ENCODE peak calls at places on chromosomes 1 and 21, in eight cellular contexts. W is ovary, P is right lobe of liver, U is sigmoid colon, Q is adrenal gland, O is heart left ventricle, Y is prostate gland, T is breast epithelium. X is an unnamed sample.

GRCh38 chr1:234862944-234863515 is 253.1 kb upstream of the IRF2BP2 start:
- DNase-seq in O (peak), Q (peak), Y (peak), P (peak), U (peak), W (peak), T (peak), X (no peak)

GRCh38 chr1:37410815-37411214 is 63.6 kb upstream of the ZC3H12A start:
- DNase-seq in U (no peak), W (no peak), Y (no peak), O (no peak), T (no peak), P (no peak), Q (peak), X (no peak)

GRCh38 chr21:41446571-41446970 is 20.5 kb downstream of the MX1 start:
- DNase-seq in Y (no peak), W (no peak), U (no peak), P (no peak), O (no peak), Q (no peak), T (no peak), X (no peak)

GRCh38 chr1:42450081-42450480 is 5.7 kb downstream of the ZMYND12 start:
- DNase-seq in U (no peak), Y (no peak), T (no peak), W (no peak), Q (no peak), P (no peak), O (no peak), X (no peak)

GRCh38 chr21:38258803-38259485 is 2.2 kb downstream of the KCNJ15 start:
- DNase-seq in O (no peak), Q (no peak), T (no peak), U (no peak), W (no peak), P (no peak), Y (no peak), X (no peak)

GRCh38 chr21:38080888-38081287 is 164.6 kb upstream of the KCNJ6 start:
- DNase-seq in O (peak), W (no peak), T (no peak), U (no peak), P (no peak), Q (no peak), Y (no peak), X (no peak)

GRCh38 chr1:32334864-32335618 is 992 bp downstream of the MARCKSL1 start:
- DNase-seq in O (peak), Q (peak), W (peak), U (peak), Y (no peak), P (peak), T (no peak), X (no peak)

GRCh38 chr1:197437891-197438853 is 170.1 kb downstream of the CRB1 start:
- DNase-seq in P (no peak), Q (no peak), O (no peak), W (no peak), U (no peak), T (no peak), Y (no peak), X (no peak)

GRCh38 chr1:58933599-58933926 is 149.7 kb upstream of the JUN start:
- DNase-seq in O (no peak), U (no peak), Y (no peak), Q (no peak), T (no peak), W (no peak), P (no peak), X (no peak)

GRCh38 chr1:50218344-50218743 is 109.6 kb downstream of the ELAVL4 start:
- DNase-seq in P (no peak), U (no peak), Y (no peak), Q (no peak), O (no peak), W (no peak), T (no peak), X (no peak)

GRCh38 chr1:30782361-30783243 is 25.0 kb upstream of the LAPTM5 start:
- DNase-seq in P (peak), T (peak), Q (peak), Y (peak), O (peak), W (peak), U (peak), X (no peak)

GRCh38 chr21:44870748-44871495 is 2.6 kb downstream of the PTTG1IP start:
- DNase-seq in T (peak), Y (peak), P (peak), Q (peak), W (peak), O (peak), U (no peak), X (no peak)

GRCh38 chr1:211515090-211516023 is 23.4 kb upstream of the RD3 start:
- DNase-seq in U (peak), O (peak), P (peak), W (peak), T (peak), Q (peak), Y (peak), X (no peak)

GRCh38 chr1:198564716-198565115 is 24.2 kb upstream of the ATP6V1G3 start:
- DNase-seq in T (no peak), O (no peak), Q (no peak), U (no peak), W (no peak), P (no peak), Y (no peak), X (no peak)

GRCh38 chr1:226995064-226995965 is 55.2 kb downstream of the COQ8A start:
- DNase-seq in Q (no peak), O (no peak), P (no peak), T (no peak), U (no peak), W (no peak), Y (no peak), X (no peak)

GRCh38 chr1:244964112-244964971 is 100.0 kb upstream of the HNRNPU start:
- DNase-seq in U (no peak), P (no peak), Y (peak), O (peak), W (no peak), Q (peak), T (no peak), X (no peak)

GRCh38 chr1:226519135-226519534 is 29.4 kb upstream of the STUM start:
- DNase-seq in P (no peak), O (no peak), T (no peak), Q (no peak), W (no peak), U (no peak), Y (no peak), X (no peak)

GRCh38 chr1:18398791-18399551 is 81.8 kb upstream of the KLHDC7A start:
- DNase-seq in T (no peak), O (no peak), W (no peak), Q (no peak), U (no peak), Y (no peak), P (no peak), X (no peak)

GRCh38 chr1:5765465-5765864 is 226.8 kb downstream of the NPHP4 start:
- DNase-seq in Y (no peak), U (no peak), Q (no peak), T (no peak), W (no peak), P (no peak), O (no peak), X (no peak)

GRCh38 chr21:41065539-41065938 is 102.4 kb upstream of the BACE2 start:
- DNase-seq in T (no peak), W (no peak), Q (no peak), U (no peak), P (no peak), Y (no peak), O (no peak), X (no peak)

GRCh38 chr1:173596097-173596825 is 6.6 kb downstream of the SLC9C2 start:
- DNase-seq in O (no peak), Y (no peak), U (no peak), P (no peak), T (no peak), W (no peak), Q (no peak), X (no peak)

GRCh38 chr1:40749817-40750216 is 33.8 kb upstream of the KCNQ4 start:
- DNase-seq in Y (no peak), Q (no peak), U (no peak), T (no peak), O (no peak), W (no peak), P (no peak), X (no peak)

GRCh38 chr1:231610392-231610791 is 16.2 kb upstream of the DISC1 start:
- DNase-seq in Q (no peak), O (no peak), Y (no peak), U (no peak), W (no peak), P (no peak), T (no peak), X (no peak)

GRCh38 chr1:231613419-231614349 is 12.9 kb upstream of the DISC1 start:
- DNase-seq in W (no peak), O (no peak), U (no peak), Q (peak), Y (no peak), P (no peak), T (no peak), X (no peak)

GRCh38 chr1:231611111-231611510 is 15.5 kb upstream of the DISC1 start:
- DNase-seq in U (no peak), W (no peak), T (no peak), Y (no peak), P (no peak), O (no peak), Q (no peak), X (no peak)

GRCh38 chr1:231611851-231612250 is 14.7 kb upstream of the DISC1 start:
- DNase-seq in P (no peak), Q (no peak), U (no peak), W (no peak), Y (no peak), O (no peak), T (no peak), X (no peak)

DNA sequence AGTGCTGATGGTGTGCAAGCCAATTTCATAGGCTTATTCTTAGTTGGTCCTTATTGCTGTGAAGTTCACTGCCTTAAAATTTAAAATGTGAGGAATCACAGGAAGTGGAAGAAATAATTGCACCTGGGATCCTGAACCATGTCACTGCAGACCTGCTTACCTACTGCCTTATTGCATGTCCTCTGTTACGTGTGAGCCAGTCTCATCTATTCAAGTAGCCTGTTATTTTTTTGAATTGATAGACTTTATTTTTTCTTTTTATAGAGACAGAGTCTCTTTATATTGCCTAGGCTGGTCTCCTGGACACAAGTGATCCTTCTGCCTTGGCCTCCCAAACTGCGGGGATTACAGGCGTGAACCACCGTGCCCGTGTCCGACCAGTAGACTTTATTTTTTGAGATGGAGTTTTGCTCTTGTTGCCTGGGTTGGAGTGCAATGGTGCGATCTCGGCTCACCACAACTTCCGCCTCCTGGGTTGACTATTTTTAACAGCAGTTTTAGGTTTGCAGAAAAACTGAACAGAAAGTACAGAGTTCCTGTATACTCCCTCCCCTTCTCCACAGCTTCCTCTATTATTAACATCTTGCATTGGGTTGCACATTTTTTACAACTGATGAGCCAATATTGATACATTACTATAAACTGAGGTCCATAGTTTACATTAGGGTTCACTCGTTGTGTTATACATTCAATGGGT is 14.0 kb upstream of the DISC1 start:
- DNase-seq in U (no peak), Q (peak), T (no peak), O (no peak), P (no peak), W (no peak), Y (no peak), X (no peak)
- H3K27ac ChIP-seq in U (no peak), Q (no peak), T (no peak), O (no peak), P (no peak), W (no peak), Y (no peak), X (no peak)

DNA sequence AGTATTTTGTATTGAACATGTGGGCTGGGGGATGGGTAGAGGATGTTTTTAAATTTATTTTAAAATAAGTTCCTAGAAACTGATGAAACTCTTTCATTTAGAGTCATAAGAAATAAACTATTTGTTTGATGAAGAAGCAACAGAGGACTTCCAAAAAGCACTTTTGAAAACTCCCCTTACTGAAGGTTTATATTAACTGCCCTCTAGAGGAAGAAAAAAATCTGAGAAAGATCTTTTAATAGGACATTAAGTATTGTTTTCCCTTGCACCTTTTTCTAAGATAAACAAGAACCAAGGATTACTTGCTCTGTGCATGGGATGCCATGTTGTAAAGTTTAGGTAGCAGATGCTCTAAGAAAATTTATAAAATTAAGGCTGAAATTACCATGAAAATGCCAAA is 14.1 kb downstream of the DISP1 start:
- DNase-seq in O (no peak), W (no peak), P (no peak), T (no peak), Q (no peak), Y (no peak), U (no peak), X (no peak)
- TF ChIP-seq CTCF in O (no peak), W (no peak), P (peak), T (no peak), Q (no peak), Y (no peak), U (no peak), X (no peak)

GRCh38 chr1:155208656-155209372 is at the start of gene MTX1:
- DNase-seq in W (peak), O (peak), T (peak), P (peak), Y (peak), Q (peak), U (peak), X (peak)
- TF ChIP-seq POLR2A in W (peak), O (no peak), T (peak), P (peak), Y (peak), Q (no peak), U (no peak), X (peak)

GRCh38 chr1:43969416-43969745 is 429 bp upstream of the DPH2 start:
- DNase-seq in O (no peak), Q (no peak), P (no peak), W (no peak), U (no peak), Y (no peak), T (no peak), X (no peak)
- H3K27ac ChIP-seq in O (no peak), Q (no peak), P (no peak), W (no peak), U (no peak), Y (no peak), T (no peak), X (no peak)

DNA sequence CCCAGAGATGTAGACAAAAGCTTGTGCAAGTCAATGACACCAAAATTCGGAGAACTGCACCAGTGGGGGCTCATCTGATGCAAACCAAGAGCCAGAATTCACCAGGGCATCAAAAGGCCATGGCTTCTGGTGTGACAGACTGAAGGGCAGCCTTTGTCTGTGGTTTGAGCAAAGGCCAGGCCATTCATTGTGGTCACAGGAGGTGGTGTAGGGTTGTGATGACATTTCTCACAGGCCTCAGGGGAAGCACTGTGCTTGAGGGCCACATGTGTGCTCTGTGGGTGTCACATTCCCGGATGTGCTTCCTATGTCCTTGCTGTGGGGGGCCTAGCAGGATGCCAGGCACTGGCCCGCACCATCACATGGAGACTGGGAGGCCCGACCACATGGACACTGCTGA is 22.5 kb upstream of the KCNE1 start:
- DNase-seq in U (no peak), T (no peak), Y (no peak), P (no peak), W (no peak), O (no peak), Q (no peak), X (no peak)
- TF ChIP-seq CTCF in U (no peak), T (no peak), Y (no peak), P (no peak), W (no peak), O (no peak), Q (no peak), X (no peak)

GRCh38 chr1:12434174-12434573 is 183.8 kb downstream of the DHRS3 start:
- DNase-seq in O (no peak), W (no peak), P (no peak), Y (no peak), T (no peak), Q (no peak), U (no peak), X (no peak)

GRCh38 chr1:12436817-12437599 is 181.0 kb downstream of the DHRS3 start:
- DNase-seq in T (no peak), Q (no peak), Y (no peak), W (no peak), O (no peak), U (no peak), P (no peak), X (no peak)

GRCh38 chr1:12434686-12435085 is 183.3 kb downstream of the DHRS3 start:
- DNase-seq in W (no peak), Y (no peak), P (no peak), O (no peak), Q (no peak), U (no peak), T (no peak), X (no peak)

GRCh38 chr1:12436345-12436658 is 181.7 kb downstream of the DHRS3 start:
- DNase-seq in O (no peak), U (no peak), Q (no peak), T (no peak), Y (no peak), W (no peak), P (no peak), X (no peak)

DNA sequence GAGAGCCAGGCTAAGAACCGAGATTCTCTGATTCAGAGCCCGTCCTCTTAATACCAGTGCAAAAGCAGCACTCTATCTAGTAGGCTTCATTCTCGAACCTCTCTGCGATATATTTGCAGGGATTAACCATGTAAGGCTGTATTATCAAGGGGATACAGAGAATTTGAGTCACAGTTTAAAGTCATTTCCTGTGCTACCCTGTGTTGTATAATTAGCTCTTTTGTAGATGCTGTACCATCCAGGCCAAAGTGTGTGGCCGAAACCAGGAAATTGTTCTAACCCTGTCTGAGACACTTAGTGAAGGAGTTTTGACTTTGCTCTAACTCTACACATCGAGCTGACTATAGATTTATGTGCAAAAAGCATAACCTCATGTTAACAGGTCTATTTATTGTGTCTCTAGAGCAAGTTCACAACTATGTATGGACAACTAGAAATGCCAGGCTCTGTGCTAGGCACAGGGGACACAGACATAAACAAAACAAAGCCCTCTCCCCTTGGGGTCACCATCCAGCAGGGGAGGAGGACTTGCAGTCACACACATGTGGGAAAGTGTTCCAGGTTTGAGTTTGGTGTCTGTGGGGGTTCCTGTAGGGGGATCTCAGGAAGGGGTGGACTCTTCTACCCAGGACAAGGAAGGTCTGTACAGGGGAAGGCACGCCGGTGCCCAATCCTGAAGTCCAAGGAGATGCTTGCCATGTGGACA is 182.2 kb downstream of the DHRS3 start:
- DNase-seq in Y (no peak), U (no peak), O (no peak), Q (no peak), P (no peak), W (no peak), T (no peak), X (no peak)
- TF ChIP-seq POLR2A in Y (no peak), U (no peak), O (no peak), Q (no peak), P (no peak), W (no peak), T (no peak), X (no peak)

DNA sequence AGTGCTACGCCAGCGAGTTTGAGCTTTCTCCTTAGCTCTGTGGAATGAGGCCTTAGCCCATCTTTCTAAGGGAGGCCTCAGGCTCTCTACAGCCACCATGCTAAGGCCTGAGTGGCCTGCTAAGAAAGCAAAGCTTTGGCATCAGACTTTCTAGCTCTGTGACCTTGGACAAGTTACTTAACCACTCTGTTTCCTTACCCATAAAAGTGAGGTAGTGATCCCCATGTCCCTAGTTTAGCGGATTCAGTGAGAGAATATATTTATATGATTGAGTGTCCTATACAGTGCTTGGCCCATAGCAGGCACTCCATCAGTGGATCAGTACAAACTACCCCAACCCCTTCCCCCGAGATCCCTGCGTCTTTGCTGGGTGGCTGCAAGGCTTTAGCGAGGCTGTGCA is 4.0 kb downstream of the POGK start:
- DNase-seq in U (no peak), T (no peak), W (no peak), Q (no peak), Y (no peak), O (no peak), P (no peak), X (no peak)
- H3K27ac ChIP-seq in U (peak), T (no peak), W (no peak), Q (no peak), Y (no peak), O (peak), P (no peak), X (no peak)

DNA sequence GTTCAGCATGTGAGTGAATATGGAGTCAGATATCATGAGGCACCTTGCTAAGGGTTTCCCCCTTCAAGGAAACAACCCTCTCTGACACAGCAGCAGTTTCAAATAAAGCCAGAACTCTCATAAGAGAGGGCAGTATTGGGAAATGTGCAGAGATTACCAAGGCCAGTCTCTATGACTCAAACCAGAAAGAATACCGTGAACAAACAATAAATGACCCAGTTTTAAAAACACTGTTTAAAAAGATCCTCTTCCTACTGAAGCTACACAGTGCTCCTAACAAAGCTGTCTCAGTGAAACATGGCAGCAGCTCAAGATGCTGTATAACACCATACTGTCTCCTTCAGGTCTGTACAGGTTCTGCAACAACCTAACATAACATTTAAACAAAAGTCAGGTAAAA is 102.6 kb downstream of the KIAA0319L start:
- DNase-seq in Q (peak), T (no peak), Y (no peak), W (no peak), O (no peak), P (no peak), U (no peak), X (no peak)
- TF ChIP-seq CTCF in Q (peak), T (no peak), Y (no peak), W (no peak), O (no peak), P (no peak), U (no peak), X (no peak)

X was measured in esophagus squamous epithelium.